ENCODE peak calls at places on chromosomes 7 and 10, in seven cellular contexts. Q is effector CD8-positive, alpha-beta T cell; R is non-pigmented ciliary epithelial cell; Y is IMR-90; G is right lobe of liver; A is left lobe of liver; V is left kidney. N is an unnamed sample.

GRCh38 chr7:17988136-17988535 is 39.5 kb downstream of the PRPS1L1 start:
- DNase-seq in V (no peak), A (no peak), R (no peak), G (no peak), Q (no peak), Y (no peak), N (no peak)

GRCh38 chr10:60733189-60733815 is 45.0 kb upstream of the CDK1 start:
- DNase-seq in Q (peak), A (no peak), Y (no peak), G (peak), R (no peak), V (peak), N (peak)

GRCh38 chr10:49104323-49104722 is 11.0 kb downstream of the VSTM4 start:
- DNase-seq in Y (no peak), R (no peak), Q (no peak), V (no peak), A (no peak), G (no peak), N (no peak)

GRCh38 chr7:80213814-80214213 is 79.2 kb downstream of the GNAI1 start:
- DNase-seq in Q (no peak), V (no peak), A (no peak), Y (no peak), R (no peak), G (no peak), N (no peak)

GRCh38 chr7:156979711-156980110 is 30.2 kb downstream of the NOM1 start:
- DNase-seq in V (no peak), R (no peak), G (no peak), Q (no peak), Y (no peak), A (no peak), N (no peak)

GRCh38 chr10:78007172-78007571 is 22.1 kb downstream of the POLR3A start:
- DNase-seq in Y (no peak), R (no peak), G (no peak), A (no peak), V (no peak), Q (no peak), N (no peak)

GRCh38 chr7:823639-824038 is 8.6 kb upstream of the SUN1 start:
- DNase-seq in A (no peak), V (no peak), Y (no peak), G (peak), Q (no peak), R (no peak), N (no peak)

GRCh38 chr7:47888371-47889265 is 59.6 kb downstream of the PKD1L1 start:
- DNase-seq in Y (no peak), V (peak), A (no peak), G (no peak), Q (no peak), R (no peak), N (peak)

GRCh38 chr7:158572000-158572828 is 15.4 kb downstream of the PTPRN2 start:
- DNase-seq in G (no peak), V (peak), Q (no peak), Y (no peak), A (no peak), R (no peak), N (no peak)

GRCh38 chr7:137953043-137953691 is 48.7 kb downstream of the CREB3L2 start:
- DNase-seq in V (peak), A (no peak), R (no peak), Y (peak), G (no peak), Q (no peak), N (no peak)

GRCh38 chr10:78203915-78204818 is 170.5 kb downstream of the RPS24 start:
- DNase-seq in G (no peak), A (no peak), R (no peak), Y (no peak), V (peak), Q (no peak), N (no peak)

GRCh38 chr7:127900735-127901685 is 130.2 kb downstream of the LRRC4 start:
- DNase-seq in A (no peak), Q (no peak), G (no peak), Y (no peak), R (no peak), V (no peak), N (no peak)

GRCh38 chr10:103732339-103732738 is 123.0 kb downstream of the SH3PXD2A start:
- DNase-seq in Q (no peak), R (no peak), A (no peak), V (no peak), Y (no peak), G (no peak), N (no peak)

GRCh38 chr10:95333997-95334792 is 43.4 kb upstream of the PDLIM1 start:
- DNase-seq in A (no peak), Y (peak), Q (no peak), R (peak), G (peak), V (no peak), N (no peak)

GRCh38 chr7:38905026-38905759 is 3.8 kb downstream of the VPS41 start:
- DNase-seq in Y (peak), A (no peak), Q (no peak), G (no peak), V (no peak), R (peak), N (no peak)

GRCh38 chr7:38448842-38449241 is 175.4 kb upstream of the TARP start:
- DNase-seq in Y (peak), Q (no peak), V (no peak), G (no peak), A (no peak), R (no peak), N (no peak)

GRCh38 chr10:49353026-49353894 is 42.6 kb downstream of the DRGX start:
- DNase-seq in Y (no peak), V (no peak), Q (no peak), R (no peak), G (no peak), A (no peak), N (no peak)

GRCh38 chr7:19397917-19398316 is 252.7 kb upstream of the FERD3L start:
- DNase-seq in Y (peak), G (no peak), Q (no peak), A (no peak), R (no peak), V (no peak), N (no peak)

GRCh38 chr7:151068069-151068773 is 8.8 kb downstream of the SLC4A2 start:
- DNase-seq in V (no peak), Y (peak), A (no peak), G (no peak), Q (no peak), R (no peak), N (no peak)

GRCh38 chr7:102098986-102099385 is 187.7 kb upstream of the SH2B2 start:
- DNase-seq in V (no peak), R (no peak), Y (no peak), Q (no peak), A (peak), G (no peak), N (no peak)

GRCh38 chr7:77370606-77371005 is 45.5 kb downstream of the GSAP start:
- DNase-seq in V (no peak), Q (no peak), A (no peak), R (no peak), G (no peak), Y (no peak), N (no peak)

GRCh38 chr10:124589491-124590006 is 127.9 kb downstream of the LHPP start:
- DNase-seq in G (peak), A (no peak), Y (no peak), R (no peak), V (peak), Q (no peak), N (no peak)

GRCh38 chr7:135925205-135925604 is 52.0 kb downstream of the MTPN start:
- DNase-seq in A (no peak), Q (no peak), V (no peak), R (no peak), G (no peak), Y (peak), N (no peak)

GRCh38 chr10:104123397-104123796 is 1.4 kb downstream of the SFR1 start:
- DNase-seq in V (peak), Q (no peak), A (no peak), G (no peak), R (no peak), Y (peak), N (no peak)

GRCh38 chr7:22589641-22590141 is 89.7 kb upstream of the STEAP1B start:
- DNase-seq in Q (no peak), G (peak), V (peak), Y (peak), A (no peak), R (no peak), N (peak)

GRCh38 chr10:95628786-95629185 is 27.7 kb downstream of the ALDH18A1 start:
- DNase-seq in G (no peak), Q (no peak), Y (no peak), R (no peak), V (peak), A (no peak), N (no peak)

GRCh38 chr7:114112806-114113205 is 194.0 kb upstream of the PPP1R3A start:
- DNase-seq in V (no peak), G (no peak), Q (no peak), A (no peak), Y (no peak), R (no peak), N (no peak)

GRCh38 chr10:89102710-89103109 is 104.4 kb downstream of the CH25H start:
- DNase-seq in Y (no peak), G (no peak), V (no peak), Q (no peak), A (no peak), R (no peak), N (no peak)

GRCh38 chr10:50988792-50989191 is 85.5 kb upstream of the PRKG1 start:
- DNase-seq in Y (peak), A (no peak), R (no peak), G (no peak), Q (no peak), V (peak), N (no peak)

GRCh38 chr10:22230331-22230833 is 12.6 kb upstream of the EBLN1 start:
- DNase-seq in V (peak), R (peak), Q (no peak), A (no peak), G (no peak), Y (peak), N (no peak)

GRCh38 chr7:149362696-149363095 is 98.2 kb downstream of the ZNF777 start:
- DNase-seq in V (no peak), G (no peak), Q (no peak), Y (no peak), A (no peak), R (no peak), N (no peak)

GRCh38 chr7:116948934-116949333 is 4.4 kb upstream of the ST7 start:
- DNase-seq in Y (no peak), R (no peak), Q (no peak), G (no peak), V (no peak), A (no peak), N (no peak)

GRCh38 chr10:114400091-114400490 is 4.2 kb downstream of the AFAP1L2 start:
- DNase-seq in Q (no peak), G (no peak), R (no peak), A (no peak), Y (no peak), V (peak), N (no peak)